ENCODE peak calls at places on chromosomes 16 and 17, in five cellular contexts. One of them, this sample, is unnamed.

GRCh38 chr16:1918312-1918889 is at the start of gene HS3ST6:
- DNase-seq in foreskin fibroblast: no peak
- DNase-seq in left lung: no peak
- DNase-seq in MM.1S: no peak
- DNase-seq in PC-9: no peak
- DNase-seq in this sample: no peak

GRCh38 chr17:15513058-15513858 is 45.8 kb upstream of the CDRT4 start:
- DNase-seq in foreskin fibroblast: peak
- DNase-seq in left lung: no peak
- DNase-seq in MM.1S: no peak
- DNase-seq in PC-9: no peak
- DNase-seq in this sample: peak

GRCh38 chr16:54355251-54355650 is 68.7 kb upstream of the IRX3 start:
- DNase-seq in foreskin fibroblast: peak
- DNase-seq in left lung: no peak
- DNase-seq in MM.1S: no peak
- DNase-seq in PC-9: no peak
- DNase-seq in this sample: peak

GRCh38 chr17:68599873-68600122 is 1.4 kb downstream of the FAM20A start:
- DNase-seq in foreskin fibroblast: no peak
- DNase-seq in left lung: no peak
- DNase-seq in MM.1S: no peak
- DNase-seq in PC-9: no peak
- DNase-seq in this sample: no peak

GRCh38 chr17:54157542-54157941 is 334.8 kb downstream of the KIF2B start:
- DNase-seq in foreskin fibroblast: no peak
- DNase-seq in left lung: no peak
- DNase-seq in MM.1S: no peak
- DNase-seq in PC-9: no peak
- DNase-seq in this sample: no peak

GRCh38 chr17:77151236-77151635 is 10.5 kb downstream of the SEC14L1 start:
- DNase-seq in foreskin fibroblast: no peak
- DNase-seq in left lung: no peak
- DNase-seq in MM.1S: peak
- DNase-seq in PC-9: no peak
- DNase-seq in this sample: peak

GRCh38 chr17:80773243-80773991 is 218.2 kb upstream of the CHMP6 start:
- DNase-seq in foreskin fibroblast: peak
- DNase-seq in left lung: peak
- DNase-seq in MM.1S: no peak
- DNase-seq in PC-9: no peak
- DNase-seq in this sample: peak

GRCh38 chr17:41728056-41728455 is 6.4 kb downstream of the HAP1 start:
- DNase-seq in foreskin fibroblast: no peak
- DNase-seq in left lung: no peak
- DNase-seq in MM.1S: no peak
- DNase-seq in PC-9: no peak
- DNase-seq in this sample: no peak

GRCh38 chr17:16573466-16573865 is 4.5 kb upstream of the ZNF287 start:
- DNase-seq in foreskin fibroblast: no peak
- DNase-seq in left lung: no peak
- DNase-seq in MM.1S: no peak
- DNase-seq in PC-9: no peak
- DNase-seq in this sample: no peak

GRCh38 chr17:58233547-58233946 is 4.8 kb upstream of the LPO start:
- DNase-seq in foreskin fibroblast: no peak
- DNase-seq in left lung: no peak
- DNase-seq in MM.1S: no peak
- DNase-seq in PC-9: no peak
- DNase-seq in this sample: no peak

GRCh38 chr17:41785876-41786226 is 660 bp downstream of the JUP start:
- DNase-seq in foreskin fibroblast: no peak
- DNase-seq in left lung: peak
- DNase-seq in MM.1S: peak
- DNase-seq in PC-9: peak
- DNase-seq in this sample: no peak

GRCh38 chr16:72878301-72879269 is 169.3 kb downstream of the ZFHX3 start:
- DNase-seq in foreskin fibroblast: peak
- DNase-seq in left lung: no peak
- DNase-seq in MM.1S: no peak
- DNase-seq in PC-9: no peak
- DNase-seq in this sample: peak

DNA sequence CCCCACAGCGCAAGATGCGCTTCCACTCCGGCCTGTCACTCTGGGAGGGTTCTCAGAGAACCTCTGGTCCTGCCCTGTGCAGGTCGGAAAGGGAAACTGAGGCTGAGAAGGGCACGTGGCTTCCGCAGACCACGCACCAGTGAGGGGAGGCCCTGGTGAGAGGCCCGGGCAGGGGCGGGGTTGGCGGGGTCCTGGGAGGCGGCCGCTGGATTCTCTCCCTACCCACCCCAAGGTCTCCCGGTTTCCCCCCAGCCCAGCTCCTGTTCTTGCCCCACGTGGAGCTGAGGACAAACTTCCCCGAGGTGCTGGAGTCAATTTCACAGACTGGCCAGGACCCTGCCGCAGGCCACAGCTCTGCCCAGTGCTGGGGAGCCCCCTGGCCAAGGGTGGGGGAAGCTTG is 11.5 kb downstream of the CCL17 start:
- DNase-seq in foreskin fibroblast: no peak
- DNase-seq in left lung: no peak
- DNase-seq in MM.1S: no peak
- DNase-seq in PC-9: no peak
- DNase-seq in this sample: no peak
- H3K4me3 ChIP-seq in foreskin fibroblast: no peak
- H3K4me3 ChIP-seq in left lung: no peak
- H3K4me3 ChIP-seq in MM.1S: no peak
- H3K4me3 ChIP-seq in PC-9: no peak
- H3K4me3 ChIP-seq in this sample: no peak

GRCh38 chr17:4815043-4815675 is 8.2 kb downstream of the PLD2 start:
- DNase-seq in foreskin fibroblast: no peak
- DNase-seq in left lung: no peak
- DNase-seq in MM.1S: no peak
- DNase-seq in PC-9: no peak
- DNase-seq in this sample: no peak
- TF ChIP-seq CTCF in foreskin fibroblast: peak
- TF ChIP-seq CTCF in left lung: no peak
- TF ChIP-seq CTCF in MM.1S: no peak
- TF ChIP-seq CTCF in PC-9: peak
- TF ChIP-seq CTCF in this sample: peak

GRCh38 chr17:48406936-48407567 is 23.0 kb downstream of the SKAP1 start:
- DNase-seq in foreskin fibroblast: no peak
- DNase-seq in left lung: no peak
- DNase-seq in MM.1S: no peak
- DNase-seq in PC-9: no peak
- DNase-seq in this sample: no peak

GRCh38 chr17:48413613-48414405 is 16.2 kb downstream of the SKAP1 start:
- DNase-seq in foreskin fibroblast: no peak
- DNase-seq in left lung: no peak
- DNase-seq in MM.1S: no peak
- DNase-seq in PC-9: no peak
- DNase-seq in this sample: no peak

GRCh38 chr17:48409607-48410006 is 20.4 kb downstream of the SKAP1 start:
- DNase-seq in foreskin fibroblast: no peak
- DNase-seq in left lung: no peak
- DNase-seq in MM.1S: no peak
- DNase-seq in PC-9: no peak
- DNase-seq in this sample: no peak

GRCh38 chr17:48416971-48417370 is 13.0 kb downstream of the SKAP1 start:
- DNase-seq in foreskin fibroblast: no peak
- DNase-seq in left lung: no peak
- DNase-seq in MM.1S: peak
- DNase-seq in PC-9: no peak
- DNase-seq in this sample: no peak

DNA sequence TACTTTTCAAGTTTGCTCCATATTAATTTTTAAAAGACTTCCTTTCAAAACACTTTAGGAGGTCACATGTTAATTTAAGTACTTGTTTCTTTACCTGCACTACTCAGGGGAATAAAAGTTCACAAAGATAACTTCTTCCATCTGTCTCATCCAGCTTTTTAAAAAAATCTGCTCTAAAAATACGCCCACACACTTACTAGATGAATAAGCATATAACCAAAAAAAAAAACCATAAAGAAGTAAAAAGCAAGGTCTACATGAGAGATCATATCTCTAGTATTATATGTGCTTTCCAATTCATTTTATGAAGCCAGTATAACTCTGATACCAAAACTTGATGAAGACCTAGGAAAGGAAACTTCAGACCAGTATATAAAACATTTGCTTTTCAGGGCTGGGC is 17.2 kb downstream of the SKAP1 start:
- DNase-seq in foreskin fibroblast: no peak
- DNase-seq in left lung: no peak
- DNase-seq in MM.1S: no peak
- DNase-seq in PC-9: no peak
- DNase-seq in this sample: no peak
- H3K4me3 ChIP-seq in foreskin fibroblast: no peak
- H3K4me3 ChIP-seq in left lung: no peak
- H3K4me3 ChIP-seq in MM.1S: no peak
- H3K4me3 ChIP-seq in PC-9: no peak
- H3K4me3 ChIP-seq in this sample: no peak

GRCh38 chr17:18978655-18979054 is 25.9 kb downstream of the FAM83G start:
- DNase-seq in foreskin fibroblast: no peak
- DNase-seq in left lung: no peak
- DNase-seq in MM.1S: no peak
- DNase-seq in PC-9: no peak
- DNase-seq in this sample: no peak

GRCh38 chr17:18981385-18981641 is 23.3 kb downstream of the FAM83G start:
- DNase-seq in foreskin fibroblast: no peak
- DNase-seq in left lung: no peak
- DNase-seq in MM.1S: no peak
- DNase-seq in PC-9: no peak
- DNase-seq in this sample: no peak

GRCh38 chr17:18978050-18978449 is 26.1 kb downstream of the SLC5A10 start:
- DNase-seq in foreskin fibroblast: no peak
- DNase-seq in left lung: no peak
- DNase-seq in MM.1S: no peak
- DNase-seq in PC-9: no peak
- DNase-seq in this sample: no peak

GRCh38 chr17:18981642-18982424 is 22.7 kb downstream of the FAM83G start:
- DNase-seq in foreskin fibroblast: peak
- DNase-seq in left lung: no peak
- DNase-seq in MM.1S: no peak
- DNase-seq in PC-9: peak
- DNase-seq in this sample: peak

GRCh38 chr17:18980682-18981384 is 23.7 kb downstream of the FAM83G start:
- DNase-seq in foreskin fibroblast: no peak
- DNase-seq in left lung: no peak
- DNase-seq in MM.1S: no peak
- DNase-seq in PC-9: no peak
- DNase-seq in this sample: no peak
- TF ChIP-seq CTCF in foreskin fibroblast: no peak
- TF ChIP-seq CTCF in left lung: no peak
- TF ChIP-seq CTCF in MM.1S: no peak
- TF ChIP-seq CTCF in PC-9: no peak
- TF ChIP-seq CTCF in this sample: no peak

GRCh38 chr17:5893741-5894140 is 176.4 kb upstream of the WSCD1 start:
- DNase-seq in foreskin fibroblast: no peak
- DNase-seq in left lung: no peak
- DNase-seq in MM.1S: no peak
- DNase-seq in PC-9: no peak
- DNase-seq in this sample: no peak

GRCh38 chr17:5897320-5897911 is 172.8 kb upstream of the WSCD1 start:
- DNase-seq in foreskin fibroblast: no peak
- DNase-seq in left lung: no peak
- DNase-seq in MM.1S: no peak
- DNase-seq in PC-9: no peak
- DNase-seq in this sample: no peak

GRCh38 chr17:5898406-5898805 is 171.8 kb upstream of the WSCD1 start:
- DNase-seq in foreskin fibroblast: no peak
- DNase-seq in left lung: no peak
- DNase-seq in MM.1S: no peak
- DNase-seq in PC-9: no peak
- DNase-seq in this sample: no peak

GRCh38 chr17:5892897-5893656 is 177.1 kb upstream of the WSCD1 start:
- DNase-seq in foreskin fibroblast: no peak
- DNase-seq in left lung: no peak
- DNase-seq in MM.1S: no peak
- DNase-seq in PC-9: no peak
- DNase-seq in this sample: no peak

GRCh38 chr17:5896215-5896614 is 174.0 kb upstream of the WSCD1 start:
- DNase-seq in foreskin fibroblast: no peak
- DNase-seq in left lung: no peak
- DNase-seq in MM.1S: no peak
- DNase-seq in PC-9: no peak
- DNase-seq in this sample: no peak
- H3K4me3 ChIP-seq in foreskin fibroblast: no peak
- H3K4me3 ChIP-seq in left lung: no peak
- H3K4me3 ChIP-seq in MM.1S: no peak
- H3K4me3 ChIP-seq in PC-9: no peak
- H3K4me3 ChIP-seq in this sample: no peak

This sample was measured in AG10803.